ENCODE peak calls at places on chromosome 9, in four cellular contexts. H, U, K and F are unnamed samples.

GRCh38 chr9:138100711-138101349 is 223.2 kb downstream of the CACNA1B start:
- DNase-seq in U (peak), H (no peak), K (no peak), F (peak)

GRCh38 chr9:115456515-115456914 is 338.6 kb upstream of the TNC start:
- DNase-seq in U (no peak), K (no peak), H (no peak), F (no peak)

GRCh38 chr9:95515272-95516113 is 1.3 kb downstream of the PTCH1 start:
- DNase-seq in H (no peak), K (no peak), U (no peak), F (peak)

GRCh38 chr9:37035472-37036236 is 1.6 kb upstream of the PAX5 start:
- DNase-seq in U (no peak), H (no peak), K (no peak), F (peak)

GRCh38 chr9:120733190-120733589 is 18.9 kb upstream of the MEGF9 start:
- DNase-seq in H (peak), U (no peak), K (no peak), F (no peak)

GRCh38 chr9:33306037-33306436 is 15.7 kb downstream of the NFX1 start:
- DNase-seq in K (no peak), H (no peak), U (no peak), F (no peak)

GRCh38 chr9:84322830-84323229 is 17.7 kb downstream of the SLC28A3 start:
- DNase-seq in K (no peak), U (no peak), H (no peak), F (no peak)

GRCh38 chr9:37026085-37026935 is 7.8 kb downstream of the PAX5 start:
- DNase-seq in H (no peak), U (no peak), K (no peak), F (peak)

GRCh38 chr9:6567140-6567591 is 78.4 kb downstream of the GLDC start:
- DNase-seq in U (no peak), H (no peak), K (no peak), F (no peak)

GRCh38 chr9:137240321-137240840 is 706 bp upstream of the TUBB4B start:
- DNase-seq in H (no peak), U (peak), K (no peak), F (peak)

GRCh38 chr9:137068539-137069507 is 1.5 kb downstream of the SAPCD2 start:
- DNase-seq in H (no peak), K (no peak), U (no peak), F (no peak)

GRCh38 chr9:123727332-123727731 is 202.6 kb downstream of the DENND1A start:
- DNase-seq in U (no peak), H (no peak), K (no peak), F (no peak)

GRCh38 chr9:134553061-134553891 is 88.3 kb upstream of the COL5A1 start:
- DNase-seq in U (no peak), K (no peak), H (no peak), F (no peak)

GRCh38 chr9:73143606-73144328 is 7.9 kb upstream of the ANXA1 start:
- DNase-seq in K (no peak), U (no peak), H (no peak), F (no peak)

GRCh38 chr9:134066923-134067851 is 639 bp downstream of the BRD3 start:
- DNase-seq in H (no peak), U (peak), K (no peak), F (peak)

DNA sequence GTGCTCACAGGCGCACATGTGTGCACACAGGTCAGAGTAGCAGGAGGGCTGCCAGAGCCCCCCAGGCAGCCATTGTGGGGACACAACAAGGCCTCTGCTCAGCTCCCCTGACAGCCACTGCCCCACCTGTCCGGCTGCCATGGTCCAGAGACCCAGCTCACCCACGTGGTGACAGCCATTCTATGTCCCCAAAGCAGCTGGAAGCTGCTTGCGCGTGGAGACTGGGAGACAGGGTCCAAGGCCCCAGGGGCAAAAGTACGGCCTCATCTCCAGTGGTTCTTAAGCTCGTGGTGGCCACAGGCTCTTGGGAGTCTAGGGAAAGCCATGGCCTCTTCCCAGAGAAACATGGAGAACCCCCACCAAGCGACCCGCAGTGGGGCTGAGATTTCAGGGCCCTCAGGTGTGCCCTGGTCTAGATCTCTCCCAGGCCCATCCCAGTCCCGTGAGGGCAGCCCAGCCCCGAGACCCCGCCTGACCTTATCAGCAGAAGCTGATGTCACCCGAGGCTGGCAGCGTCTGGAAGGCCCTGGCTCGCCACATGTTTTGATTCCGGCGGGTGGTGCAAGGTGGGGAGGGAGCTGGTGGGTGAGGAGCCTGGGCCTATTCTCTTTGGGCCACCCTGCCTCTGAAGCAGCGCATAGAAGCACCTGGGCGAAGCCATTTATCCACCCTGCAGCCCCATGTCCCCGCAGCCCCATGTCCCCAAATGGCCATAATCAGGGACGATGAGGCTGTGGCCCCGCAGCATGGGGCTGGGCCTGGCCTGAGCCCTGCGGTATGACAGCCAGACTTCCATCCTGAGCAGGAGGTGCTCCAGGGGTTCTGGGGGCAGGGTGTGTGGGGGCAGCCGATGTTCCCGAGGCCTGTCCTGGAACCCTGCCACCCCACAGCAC is 31.7 kb downstream of the GLT6D1 start:
- DNase-seq in H (no peak), K (no peak), U (peak), F (peak)
- TF ChIP-seq NFIC in H (no peak), K (no peak), U (no peak), F (no peak)

GRCh38 chr9:18596920-18597319 is 123.0 kb downstream of the ADAMTSL1 start:
- DNase-seq in U (no peak), H (no peak), K (no peak), F (no peak)
- TF ChIP-seq NFIC in U (no peak), H (no peak), K (no peak), F (no peak)

DNA sequence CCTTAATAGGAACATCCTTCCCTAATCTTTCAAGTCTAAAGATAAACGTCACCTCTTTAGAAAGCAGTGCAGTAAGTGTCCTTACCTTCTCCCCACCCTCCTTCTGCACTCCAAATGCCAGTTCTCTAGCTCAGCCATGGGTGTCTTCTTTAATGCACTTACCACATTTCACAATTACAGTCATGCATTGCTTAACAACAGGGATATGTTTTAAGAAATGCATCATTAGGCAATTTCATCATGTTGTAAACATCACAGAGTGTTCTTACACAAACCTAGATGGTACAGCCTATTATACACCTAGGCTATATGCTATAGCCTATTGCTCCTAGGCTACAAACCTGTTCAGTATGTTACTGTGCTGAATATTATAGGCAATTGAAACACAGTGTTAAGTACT is 91.2 kb downstream of the RFX3 start:
- DNase-seq in K (no peak), H (no peak), U (no peak), F (no peak)
- TF ChIP-seq NFIC in K (no peak), H (no peak), U (no peak), F (no peak)

DNA sequence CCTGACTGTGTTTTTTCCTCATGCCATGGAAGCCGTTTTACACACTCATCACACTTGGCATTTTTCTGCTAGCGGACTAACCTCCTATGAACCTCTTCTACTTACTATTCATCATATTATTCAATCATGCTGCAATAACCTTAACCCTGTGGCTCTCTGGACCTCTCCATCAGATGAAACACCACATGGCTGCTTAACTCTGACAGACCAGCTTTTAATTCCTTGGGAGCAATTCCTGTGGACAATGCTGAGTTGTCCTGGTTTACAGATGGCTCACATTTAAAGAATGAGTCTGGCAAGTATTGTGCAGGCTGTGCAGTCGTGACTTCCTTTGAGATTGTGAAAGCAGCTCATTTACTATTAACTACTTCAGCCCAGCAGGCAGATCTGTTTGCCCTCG is 9.0 kb downstream of the OR1J1 start:
- DNase-seq in U (no peak), H (no peak), K (no peak), F (no peak)
- TF ChIP-seq NFIC in U (no peak), H (no peak), K (no peak), F (no peak)